ENCODE peak calls at places on chromosomes 12 and 14, in six cellular contexts. H is SK-N-SH, G is fibroblast of lung, V is HCT116, X is ovary, L is heart right ventricle. U is an unnamed sample.
A peak's percentile ranks its signal among the peaks of the same experiment; 100 is the strongest.

GRCh38 chr12:70815866-70816470 is 104.6 kb downstream of the PTPRR start:
- DNase-seq in X (no peak), H (no peak), V (no peak), G (peak; percentile 3), L (no peak), U (no peak)

GRCh38 chr12:57744194-57744776 is 554 bp upstream of the TSPAN31 start:
- DNase-seq in G (no peak), V (peak; percentile 92), X (peak; percentile 60), L (peak; percentile 76), H (peak; percentile 86), U (peak; percentile 73)

GRCh38 chr14:36504805-36505192 is 15.2 kb downstream of the NKX2-1 start:
- DNase-seq in X (no peak), L (no peak), H (no peak), G (no peak), V (no peak), U (no peak)

GRCh38 chr14:35386673-35387125 is 17.9 kb downstream of the NFKBIA start:
- DNase-seq in X (no peak), L (peak; percentile 54), H (no peak), G (no peak), V (no peak), U (no peak)

GRCh38 chr14:55915464-55915863 is 202.7 kb upstream of the PELI2 start:
- DNase-seq in L (no peak), V (no peak), G (peak; percentile 63), H (no peak), X (no peak), U (no peak)

GRCh38 chr12:109927622-109928021 is 27.5 kb downstream of the TCHP start:
- DNase-seq in X (no peak), V (peak; percentile 28), H (peak; percentile 75), L (no peak), G (peak; percentile 22), U (peak; percentile 17)

GRCh38 chr12:122743895-122744525 is 8.6 kb upstream of the DENR start:
- DNase-seq in V (no peak), L (no peak), X (no peak), G (no peak), H (no peak), U (no peak)

GRCh38 chr12:93080452-93080851 is 151.4 kb upstream of the EEA1 start:
- DNase-seq in H (no peak), V (no peak), L (no peak), G (no peak), X (no peak), U (no peak)

GRCh38 chr12:47791351-47791746 is 18.3 kb downstream of the SLC48A1 start:
- DNase-seq in H (no peak), L (no peak), G (no peak), X (no peak), V (no peak), U (no peak)

DNA sequence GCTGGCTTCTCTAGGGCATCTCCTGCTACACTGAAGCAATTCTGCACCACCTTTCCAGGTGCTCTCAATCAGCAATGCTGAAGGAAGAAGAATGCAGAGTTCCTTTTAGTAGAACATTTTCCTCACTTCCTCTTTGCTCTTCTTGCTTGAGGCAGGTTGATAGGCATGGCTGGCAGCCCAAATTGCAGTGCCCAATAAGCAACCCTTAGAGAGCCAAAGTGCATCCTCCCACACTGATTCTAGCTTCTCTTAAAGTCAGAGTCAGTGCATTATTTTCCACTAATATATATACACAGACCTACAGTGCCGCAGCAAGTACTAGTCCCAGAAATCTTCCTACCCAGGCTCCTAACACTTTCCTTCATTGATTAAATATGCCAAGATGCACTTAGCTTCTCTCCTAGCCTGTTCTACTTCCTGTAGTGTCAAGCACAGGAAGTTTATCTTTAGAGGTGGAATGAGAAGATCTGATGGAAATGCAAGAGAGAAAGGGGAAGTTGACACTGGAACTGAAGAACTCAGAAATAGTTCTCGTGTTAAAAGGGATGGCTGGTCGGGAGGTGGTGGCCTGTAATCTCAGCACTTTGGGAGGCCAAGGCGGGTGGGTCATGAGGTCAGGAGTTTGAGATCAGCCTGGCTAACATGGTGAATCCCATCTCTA is 132.7 kb downstream of the SSPN start:
- DNase-seq in X (no peak), G (no peak), H (no peak), L (no peak), V (no peak), U (no peak)
- H3K36me3 ChIP-seq in X (no peaks in the 10 kb centered on the region), G (no peaks in the 10 kb centered on the region), H (no peaks in the 10 kb centered on the region), L (no peaks in the 10 kb centered on the region), V (no peaks in the 10 kb centered on the region), U (no peaks in the 10 kb centered on the region)

GRCh38 chr12:79168687-79169086 is 304.1 kb downstream of the SYT1 start:
- DNase-seq in H (no peak), V (no peak), X (no peak), L (no peak), G (no peak), U (no peak)

DNA sequence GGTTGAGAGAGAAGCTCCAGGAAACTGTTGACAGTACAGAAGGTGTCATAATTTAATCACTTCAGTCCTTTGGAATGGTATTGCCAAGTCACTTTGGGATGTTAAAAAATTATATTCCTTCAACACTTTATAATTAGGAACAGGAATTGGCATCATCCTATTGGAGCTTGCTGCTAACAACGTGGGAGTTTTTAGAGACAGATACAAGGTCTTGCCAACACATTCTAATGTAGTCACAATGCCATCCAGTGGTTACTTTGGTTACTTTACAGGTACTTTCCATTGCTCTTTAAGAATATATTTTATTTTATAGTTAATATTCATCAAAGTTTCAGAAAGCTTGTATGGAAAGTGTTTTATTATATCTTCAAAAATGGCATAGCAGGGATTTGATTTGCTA is 310.1 kb downstream of the SYT1 start:
- DNase-seq in H (no peak), X (no peak), V (peak; percentile 42), L (no peak), G (peak; percentile 71), U (no peak)
- TF ChIP-seq CTCF in H (peak; percentile 57), X (no peak), V (no peak), L (no peak), G (peak; percentile 44), U (peak; percentile 43)

GRCh38 chr14:83923836-83924235 is 1606.1 kb upstream of the FLRT2 start:
- DNase-seq in L (no peak), H (no peak), G (no peak), V (no peak), X (no peak), U (no peak)

GRCh38 chr14:83924259-83924658 is 1605.7 kb upstream of the FLRT2 start:
- DNase-seq in L (no peak), X (no peak), V (no peak), H (no peak), G (no peak), U (no peak)
- H3K36me3 ChIP-seq in L (no peaks in the 10 kb centered on the region), X (no peaks in the 10 kb centered on the region), V (no peaks in the 10 kb centered on the region), H (no peaks in the 10 kb centered on the region), G (no peaks in the 10 kb centered on the region), U (no peaks in the 10 kb centered on the region)

GRCh38 chr14:22848391-22849164 is 12.2 kb downstream of the MMP14 start:
- DNase-seq in H (peak; percentile 90), L (peak; percentile 76), V (no peak), G (peak; percentile 89), X (peak; percentile 94), U (no peak)

GRCh38 chr14:22846811-22847307 is 10.5 kb downstream of the MMP14 start:
- DNase-seq in H (peak; percentile 20), V (no peak), L (no peak), G (no peak), X (no peak), U (no peak)

GRCh38 chr14:22849212-22849819 is 12.9 kb downstream of the MMP14 start:
- DNase-seq in G (peak; percentile 49), V (no peak), H (peak; percentile 56), X (peak; percentile 87), L (peak; percentile 45), U (no peak)

GRCh38 chr14:22845821-22846625 is 9.6 kb downstream of the MMP14 start:
- DNase-seq in H (no peak), X (no peak), G (no peak), V (no peak), L (no peak), U (no peak)

GRCh38 chr14:22847661-22848341 is 11.4 kb downstream of the MMP14 start:
- DNase-seq in G (peak; percentile 79), X (peak; percentile 45), L (no peak), H (peak; percentile 57), V (no peak), U (no peak)
- TF ChIP-seq CTCF in G (no peak), X (no peak), L (no peak), H (peak; percentile 34), V (peak; percentile 10), U (no peak)